ENCODE peak calls at places on chromosomes 6 and 20, in four cellular contexts. One of them, this sample, is unnamed.

GRCh38 chr6:53679446-53679933 is 13.9 kb upstream of the KLHL31 start:
- DNase-seq in stimulated activated CD4-positive, alpha-beta T cell treated with anti-CD3 and anti-CD28 coated beads, TNF-alpha, amount 100 ng/mL, for 24 hours: no peak
- DNase-seq in LHCN-M2: peak
- DNase-seq in activated CD4-positive, alpha-beta T cell treated with anti-CD3 and anti-CD28 coated beads for 24 hours: no peak
- DNase-seq in this sample: peak

GRCh38 chr20:58579819-58580492 is 64.8 kb upstream of the APCDD1L start:
- DNase-seq in stimulated activated CD4-positive, alpha-beta T cell treated with anti-CD3 and anti-CD28 coated beads, TNF-alpha, amount 100 ng/mL, for 24 hours: no peak
- DNase-seq in LHCN-M2: no peak
- DNase-seq in activated CD4-positive, alpha-beta T cell treated with anti-CD3 and anti-CD28 coated beads for 24 hours: no peak
- DNase-seq in this sample: no peak

GRCh38 chr6:157184202-157185015 is 138.9 kb downstream of the TMEM242 start:
- DNase-seq in stimulated activated CD4-positive, alpha-beta T cell treated with anti-CD3 and anti-CD28 coated beads, TNF-alpha, amount 100 ng/mL, for 24 hours: peak
- DNase-seq in LHCN-M2: peak
- DNase-seq in activated CD4-positive, alpha-beta T cell treated with anti-CD3 and anti-CD28 coated beads for 24 hours: peak
- DNase-seq in this sample: peak

GRCh38 chr6:109865968-109866367 is 112.1 kb upstream of the GPR6 start:
- DNase-seq in stimulated activated CD4-positive, alpha-beta T cell treated with anti-CD3 and anti-CD28 coated beads, TNF-alpha, amount 100 ng/mL, for 24 hours: no peak
- DNase-seq in LHCN-M2: no peak
- DNase-seq in activated CD4-positive, alpha-beta T cell treated with anti-CD3 and anti-CD28 coated beads for 24 hours: no peak
- DNase-seq in this sample: no peak

GRCh38 chr6:143655541-143655940 is 22.2 kb upstream of the PHACTR2 start:
- DNase-seq in stimulated activated CD4-positive, alpha-beta T cell treated with anti-CD3 and anti-CD28 coated beads, TNF-alpha, amount 100 ng/mL, for 24 hours: no peak
- DNase-seq in LHCN-M2: no peak
- DNase-seq in activated CD4-positive, alpha-beta T cell treated with anti-CD3 and anti-CD28 coated beads for 24 hours: no peak
- DNase-seq in this sample: no peak

GRCh38 chr6:33144373-33144772 is 47.9 kb downstream of the COL11A2 start:
- DNase-seq in stimulated activated CD4-positive, alpha-beta T cell treated with anti-CD3 and anti-CD28 coated beads, TNF-alpha, amount 100 ng/mL, for 24 hours: no peak
- DNase-seq in LHCN-M2: peak
- DNase-seq in activated CD4-positive, alpha-beta T cell treated with anti-CD3 and anti-CD28 coated beads for 24 hours: no peak
- DNase-seq in this sample: no peak

GRCh38 chr6:47298475-47298874 is 11.2 kb downstream of the TNFRSF21 start:
- DNase-seq in stimulated activated CD4-positive, alpha-beta T cell treated with anti-CD3 and anti-CD28 coated beads, TNF-alpha, amount 100 ng/mL, for 24 hours: no peak
- DNase-seq in LHCN-M2: no peak
- DNase-seq in activated CD4-positive, alpha-beta T cell treated with anti-CD3 and anti-CD28 coated beads for 24 hours: no peak
- DNase-seq in this sample: no peak

GRCh38 chr6:15491255-15491985 is 171.4 kb downstream of the DTNBP1 start:
- DNase-seq in stimulated activated CD4-positive, alpha-beta T cell treated with anti-CD3 and anti-CD28 coated beads, TNF-alpha, amount 100 ng/mL, for 24 hours: peak
- DNase-seq in LHCN-M2: peak
- DNase-seq in activated CD4-positive, alpha-beta T cell treated with anti-CD3 and anti-CD28 coated beads for 24 hours: peak
- DNase-seq in this sample: peak

GRCh38 chr6:81939774-81940165 is 187.3 kb upstream of the TENT5A start:
- DNase-seq in stimulated activated CD4-positive, alpha-beta T cell treated with anti-CD3 and anti-CD28 coated beads, TNF-alpha, amount 100 ng/mL, for 24 hours: no peak
- DNase-seq in LHCN-M2: no peak
- DNase-seq in activated CD4-positive, alpha-beta T cell treated with anti-CD3 and anti-CD28 coated beads for 24 hours: no peak
- DNase-seq in this sample: no peak

GRCh38 chr6:27136077-27136644 is 111.3 kb upstream of the PRSS16 start:
- DNase-seq in stimulated activated CD4-positive, alpha-beta T cell treated with anti-CD3 and anti-CD28 coated beads, TNF-alpha, amount 100 ng/mL, for 24 hours: no peak
- DNase-seq in LHCN-M2: no peak
- DNase-seq in activated CD4-positive, alpha-beta T cell treated with anti-CD3 and anti-CD28 coated beads for 24 hours: no peak
- DNase-seq in this sample: no peak

GRCh38 chr20:41086402-41087324 is 50.7 kb upstream of the PLCG1 start:
- DNase-seq in stimulated activated CD4-positive, alpha-beta T cell treated with anti-CD3 and anti-CD28 coated beads, TNF-alpha, amount 100 ng/mL, for 24 hours: no peak
- DNase-seq in LHCN-M2: no peak
- DNase-seq in activated CD4-positive, alpha-beta T cell treated with anti-CD3 and anti-CD28 coated beads for 24 hours: no peak
- DNase-seq in this sample: peak

This sample was measured in cardiac muscle cell.